ENCODE peak calls at places on chromosome 14, in four cellular contexts. Z is ureter, H is NCI-H2171 treated with DMSO at 0.1 percent for 48 hours, G is endodermal cell. W is an unnamed sample.

GRCh38 chr14:20801726-20802125 is 918 bp downstream of the RNASE1 start:
- DNase-seq in Z (no peak), H (no peak), G (no peak), W (no peak)

GRCh38 chr14:89117017-89117416 is 292.6 kb downstream of the TTC8 start:
- DNase-seq in H (no peak), G (no peak), Z (no peak), W (no peak)

GRCh38 chr14:100033347-100034052 is 31.7 kb upstream of the EVL start:
- DNase-seq in G (no peak), Z (no peak), H (no peak), W (no peak)

GRCh38 chr14:104583424-104584114 is 4.0 kb downstream of the C14orf180 start:
- DNase-seq in Z (no peak), H (no peak), G (no peak), W (no peak)

GRCh38 chr14:20969336-20969735 is 14.0 kb downstream of the RNASE2 start:
- DNase-seq in Z (no peak), H (no peak), G (peak; percentile 45), W (no peak)

GRCh38 chr14:49907186-49907585 is 14.3 kb downstream of the ARF6 start:
- DNase-seq in H (peak; percentile 21), Z (no peak), G (no peak), W (no peak)

GRCh38 chr14:99116741-99117295 is 155.2 kb downstream of the BCL11B start:
- DNase-seq in G (peak; percentile 15), H (no peak), Z (no peak), W (no peak)

GRCh38 chr14:70707138-70708038 is 65.7 kb downstream of the TTC9 start:
- DNase-seq in H (no peak), G (peak; percentile 74), Z (peak; percentile 69), W (no peak)

GRCh38 chr14:102775855-102776760 is 1.1 kb upstream of the TRAF3 start:
- DNase-seq in H (no peak), Z (no peak), G (peak; percentile 63), W (peak; percentile 32)

GRCh38 chr14:96903444-96904023 is 106.4 kb downstream of the VRK1 start:
- DNase-seq in G (no peak), Z (no peak), H (no peak), W (no peak)

GRCh38 chr14:21090194-21090939 is 8.1 kb downstream of the ZNF219 start:
- DNase-seq in Z (no peak), H (no peak), G (peak; percentile 90), W (no peak)

GRCh38 chr14:65131176-65131765 is 29.0 kb upstream of the MAX start:
- DNase-seq in Z (no peak), G (no peak), H (no peak), W (no peak)

W was measured in uterus.